ENCODE peak calls at places on chromosomes 11 and 22, in ten cellular contexts. One of them, this sample, is unnamed.

GRCh38 chr11:32072872-32073661 is 17.8 kb upstream of the RCN1 start:
- DNase-seq in GM12878: no peak
- DNase-seq in thyroid gland: no peak
- DNase-seq in right lobe of liver: no peak
- DNase-seq in tibial nerve: no peak
- DNase-seq in adrenal gland: no peak
- DNase-seq in prostate gland: no peak
- DNase-seq in sigmoid colon: no peak
- DNase-seq in stomach: no peak
- DNase-seq in endothelial cell of umbilical vein: no peak
- DNase-seq in this sample: no peak

GRCh38 chr11:2943711-2944118 is 14.5 kb upstream of the PHLDA2 start:
- DNase-seq in stomach: peak; percentile 55
- DNase-seq in endothelial cell of umbilical vein: no peak
- DNase-seq in adrenal gland: no peak
- DNase-seq in thyroid gland: peak; percentile 72
- DNase-seq in prostate gland: no peak
- DNase-seq in GM12878: no peak
- DNase-seq in tibial nerve: no peak
- DNase-seq in sigmoid colon: no peak
- DNase-seq in right lobe of liver: no peak
- DNase-seq in this sample: no peak

GRCh38 chr11:121894581-121894980 is 221.4 kb downstream of the BLID start:
- DNase-seq in tibial nerve: no peak
- DNase-seq in adrenal gland: no peak
- DNase-seq in endothelial cell of umbilical vein: no peak
- DNase-seq in prostate gland: no peak
- DNase-seq in sigmoid colon: no peak
- DNase-seq in right lobe of liver: no peak
- DNase-seq in thyroid gland: no peak
- DNase-seq in GM12878: no peak
- DNase-seq in stomach: no peak
- DNase-seq in this sample: no peak

GRCh38 chr22:26259510-26259909 is 90.2 kb downstream of the SEZ6L start:
- DNase-seq in prostate gland: no peak
- DNase-seq in adrenal gland: no peak
- DNase-seq in thyroid gland: peak; percentile 5
- DNase-seq in stomach: no peak
- DNase-seq in GM12878: no peak
- DNase-seq in right lobe of liver: no peak
- DNase-seq in tibial nerve: no peak
- DNase-seq in endothelial cell of umbilical vein: peak; percentile 14
- DNase-seq in sigmoid colon: no peak
- DNase-seq in this sample: no peak

GRCh38 chr11:41119484-41119883 is 340.0 kb downstream of the LRRC4C start:
- DNase-seq in endothelial cell of umbilical vein: no peak
- DNase-seq in GM12878: no peak
- DNase-seq in adrenal gland: no peak
- DNase-seq in stomach: no peak
- DNase-seq in thyroid gland: no peak
- DNase-seq in tibial nerve: no peak
- DNase-seq in sigmoid colon: no peak
- DNase-seq in prostate gland: no peak
- DNase-seq in right lobe of liver: no peak
- DNase-seq in this sample: no peak

GRCh38 chr11:91081440-91082088 is 858.7 kb upstream of the CHORDC1 start:
- DNase-seq in thyroid gland: no peak
- DNase-seq in right lobe of liver: no peak
- DNase-seq in GM12878: no peak
- DNase-seq in stomach: no peak
- DNase-seq in sigmoid colon: peak; percentile 77
- DNase-seq in endothelial cell of umbilical vein: no peak
- DNase-seq in tibial nerve: peak; percentile 38
- DNase-seq in prostate gland: no peak
- DNase-seq in adrenal gland: no peak
- DNase-seq in this sample: peak; percentile 63

GRCh38 chr11:135006800-135007199 is 594.8 kb upstream of the B3GAT1 start:
- DNase-seq in sigmoid colon: no peak
- DNase-seq in thyroid gland: no peak
- DNase-seq in adrenal gland: no peak
- DNase-seq in right lobe of liver: no peak
- DNase-seq in GM12878: no peak
- DNase-seq in endothelial cell of umbilical vein: no peak
- DNase-seq in stomach: no peak
- DNase-seq in tibial nerve: no peak
- DNase-seq in prostate gland: no peak
- DNase-seq in this sample: no peak

GRCh38 chr11:118033443-118033842 is 43.4 kb upstream of the TMPRSS4 start:
- DNase-seq in right lobe of liver: no peak
- DNase-seq in thyroid gland: no peak
- DNase-seq in stomach: no peak
- DNase-seq in GM12878: no peak
- DNase-seq in prostate gland: no peak
- DNase-seq in adrenal gland: no peak
- DNase-seq in tibial nerve: no peak
- DNase-seq in sigmoid colon: no peak
- DNase-seq in endothelial cell of umbilical vein: no peak
- DNase-seq in this sample: no peak

GRCh38 chr11:120132645-120133185 is 5.2 kb downstream of the TRIM29 start:
- DNase-seq in endothelial cell of umbilical vein: no peak
- DNase-seq in sigmoid colon: no peak
- DNase-seq in stomach: no peak
- DNase-seq in prostate gland: no peak
- DNase-seq in tibial nerve: no peak
- DNase-seq in GM12878: no peak
- DNase-seq in thyroid gland: no peak
- DNase-seq in right lobe of liver: no peak
- DNase-seq in adrenal gland: peak; percentile 4
- DNase-seq in this sample: no peak

GRCh38 chr11:71355266-71355665 is 92.9 kb downstream of the DHCR7 start:
- DNase-seq in prostate gland: no peak
- DNase-seq in sigmoid colon: no peak
- DNase-seq in stomach: no peak
- DNase-seq in right lobe of liver: no peak
- DNase-seq in adrenal gland: no peak
- DNase-seq in GM12878: no peak
- DNase-seq in endothelial cell of umbilical vein: no peak
- DNase-seq in tibial nerve: no peak
- DNase-seq in thyroid gland: no peak
- DNase-seq in this sample: no peak

GRCh38 chr11:19951558-19952083 is 208.7 kb downstream of the DBX1 start:
- DNase-seq in tibial nerve: peak; percentile 31
- DNase-seq in GM12878: peak; percentile 49
- DNase-seq in prostate gland: peak; percentile 46
- DNase-seq in right lobe of liver: no peak
- DNase-seq in adrenal gland: no peak
- DNase-seq in sigmoid colon: no peak
- DNase-seq in thyroid gland: no peak
- DNase-seq in stomach: no peak
- DNase-seq in endothelial cell of umbilical vein: peak; percentile 81
- DNase-seq in this sample: no peak

GRCh38 chr22:44838316-44839016 is 86.1 kb downstream of the ARHGAP8 start:
- DNase-seq in endothelial cell of umbilical vein: no peak
- DNase-seq in GM12878: no peak
- DNase-seq in tibial nerve: no peak
- DNase-seq in sigmoid colon: no peak
- DNase-seq in right lobe of liver: no peak
- DNase-seq in thyroid gland: no peak
- DNase-seq in adrenal gland: no peak
- DNase-seq in stomach: no peak
- DNase-seq in prostate gland: no peak
- DNase-seq in this sample: no peak

GRCh38 chr11:58334708-58335107 is 24.2 kb downstream of the OR5B17 start:
- DNase-seq in endothelial cell of umbilical vein: peak; percentile 87
- DNase-seq in stomach: no peak
- DNase-seq in right lobe of liver: no peak
- DNase-seq in prostate gland: no peak
- DNase-seq in adrenal gland: no peak
- DNase-seq in tibial nerve: no peak
- DNase-seq in GM12878: no peak
- DNase-seq in sigmoid colon: no peak
- DNase-seq in thyroid gland: no peak
- DNase-seq in this sample: no peak

GRCh38 chr22:23531283-23531921 is 48.7 kb downstream of the IGLL1 start:
- DNase-seq in prostate gland: no peak
- DNase-seq in endothelial cell of umbilical vein: no peak
- DNase-seq in stomach: no peak
- DNase-seq in sigmoid colon: peak; percentile 46
- DNase-seq in right lobe of liver: no peak
- DNase-seq in tibial nerve: no peak
- DNase-seq in adrenal gland: no peak
- DNase-seq in thyroid gland: no peak
- DNase-seq in GM12878: no peak
- DNase-seq in this sample: no peak

DNA sequence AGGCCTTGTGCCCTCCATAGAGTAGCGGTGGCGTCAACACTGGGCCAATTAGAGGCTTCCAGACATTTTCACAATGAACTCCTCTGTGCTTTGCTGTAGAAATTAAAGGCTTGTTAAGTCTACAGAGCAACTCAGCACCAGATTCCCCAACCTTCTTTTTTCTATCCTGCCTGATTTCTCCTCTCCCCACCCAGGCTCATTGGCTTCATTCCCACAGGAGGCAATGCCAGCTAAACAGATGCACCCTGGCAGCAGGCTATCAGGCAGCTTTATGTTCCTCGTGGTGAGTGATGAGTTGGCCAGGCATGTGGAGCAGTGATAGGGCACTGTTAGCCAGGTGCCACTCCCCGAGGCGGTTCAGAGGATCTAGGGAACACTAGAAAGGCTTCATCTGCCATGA is 4.8 kb downstream of the DIXDC1 start:
- DNase-seq in adrenal gland: peak; percentile 72
- DNase-seq in tibial nerve: no peak
- DNase-seq in stomach: no peak
- DNase-seq in endothelial cell of umbilical vein: no peak
- DNase-seq in prostate gland: no peak
- DNase-seq in right lobe of liver: no peak
- DNase-seq in GM12878: no peak
- DNase-seq in sigmoid colon: no peak
- DNase-seq in thyroid gland: no peak
- DNase-seq in this sample: peak; percentile 84
- H3K27ac ChIP-seq in adrenal gland: peak overlapping the region; percentile 68
- H3K27ac ChIP-seq in tibial nerve: peak overlapping the region; percentile 89
- H3K27ac ChIP-seq in stomach: peak overlapping the region; percentile 30
- H3K27ac ChIP-seq in endothelial cell of umbilical vein: no peak overlapping the region
- H3K27ac ChIP-seq in prostate gland: no peak overlapping the region
- H3K27ac ChIP-seq in right lobe of liver: no peak overlapping the region
- H3K27ac ChIP-seq in GM12878: no peak overlapping the region
- H3K27ac ChIP-seq in sigmoid colon: peak overlapping the region; percentile 89
- H3K27ac ChIP-seq in thyroid gland: no peak overlapping the region
- H3K27ac ChIP-seq in this sample: peak overlapping the region; percentile 85

DNA sequence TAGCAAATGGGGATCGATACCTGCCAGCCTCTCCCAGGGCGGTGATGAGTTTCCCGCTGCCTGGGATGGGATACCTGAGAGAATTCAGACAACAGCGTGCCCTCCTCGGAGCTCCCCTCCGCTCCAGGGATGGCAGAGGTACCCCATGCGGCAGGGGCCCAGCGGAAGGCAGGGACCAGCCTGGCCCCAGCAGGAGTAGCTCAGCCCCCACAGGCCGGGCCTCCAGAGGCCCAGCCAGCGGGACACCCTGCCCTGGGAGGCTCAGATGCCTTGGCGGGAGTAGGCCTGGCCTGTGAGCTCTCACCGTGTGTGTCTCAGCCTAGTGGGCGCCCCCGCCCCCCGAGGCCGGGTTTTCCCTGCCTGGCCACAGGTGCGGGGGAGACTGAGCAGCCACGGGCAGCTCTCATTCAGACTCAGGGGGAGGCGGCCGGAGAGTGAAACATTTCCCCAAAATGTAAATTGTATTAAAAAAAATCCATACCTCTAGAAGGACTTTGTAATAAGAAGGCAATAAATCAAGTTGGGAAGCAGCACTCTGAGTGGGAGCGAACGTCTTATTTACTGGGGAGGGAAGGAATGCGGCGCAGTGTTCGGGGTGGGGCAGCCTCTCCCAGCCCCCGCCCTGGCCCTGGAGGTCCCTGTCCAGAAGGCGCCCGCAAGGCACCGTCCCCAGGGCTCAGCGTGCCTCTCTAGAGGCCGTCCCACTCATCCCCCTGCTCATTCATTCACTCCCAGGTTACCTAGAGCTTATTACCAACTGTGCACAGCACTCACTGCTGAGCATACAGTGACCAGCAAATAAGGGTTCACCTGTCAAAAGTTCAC is 888.0 kb downstream of the BRD1 start:
- DNase-seq in thyroid gland: no peak
- DNase-seq in sigmoid colon: peak; percentile 32
- DNase-seq in right lobe of liver: no peak
- DNase-seq in tibial nerve: no peak
- DNase-seq in prostate gland: no peak
- DNase-seq in GM12878: no peak
- DNase-seq in adrenal gland: no peak
- DNase-seq in endothelial cell of umbilical vein: no peak
- DNase-seq in stomach: peak; percentile 19
- DNase-seq in this sample: no peak
- H3K9me3 ChIP-seq in thyroid gland: no peaks in the 10 kb centered on the region
- H3K9me3 ChIP-seq in sigmoid colon: no peaks in the 10 kb centered on the region
- H3K9me3 ChIP-seq in right lobe of liver: no peaks in the 10 kb centered on the region
- H3K9me3 ChIP-seq in tibial nerve: no peaks in the 10 kb centered on the region
- H3K9me3 ChIP-seq in prostate gland: no peaks in the 10 kb centered on the region
- H3K9me3 ChIP-seq in GM12878: no peaks in the 10 kb centered on the region
- H3K9me3 ChIP-seq in adrenal gland: no peaks in the 10 kb centered on the region
- H3K9me3 ChIP-seq in endothelial cell of umbilical vein: peaks cover 5% of the 10 kb centered on the region
- H3K9me3 ChIP-seq in stomach: peaks cover 11% of the 10 kb centered on the region
- H3K9me3 ChIP-seq in this sample: no peaks in the 10 kb centered on the region

GRCh38 chr11:7610393-7610792 is 62.9 kb downstream of the CYB5R2 start:
- DNase-seq in thyroid gland: no peak
- DNase-seq in tibial nerve: no peak
- DNase-seq in GM12878: no peak
- DNase-seq in stomach: no peak
- DNase-seq in right lobe of liver: no peak
- DNase-seq in prostate gland: no peak
- DNase-seq in sigmoid colon: no peak
- DNase-seq in adrenal gland: no peak
- DNase-seq in endothelial cell of umbilical vein: no peak
- DNase-seq in this sample: no peak
- TF ChIP-seq POLR2A in thyroid gland: no peak
- TF ChIP-seq POLR2A in tibial nerve: no peak
- TF ChIP-seq POLR2A in GM12878: no peak
- TF ChIP-seq POLR2A in stomach: no peak
- TF ChIP-seq POLR2A in right lobe of liver: no peak
- TF ChIP-seq POLR2A in prostate gland: no peak
- TF ChIP-seq POLR2A in sigmoid colon: no peak
- TF ChIP-seq POLR2A in adrenal gland: no peak
- TF ChIP-seq POLR2A in endothelial cell of umbilical vein: no peak
- TF ChIP-seq POLR2A in this sample: no peak

DNA sequence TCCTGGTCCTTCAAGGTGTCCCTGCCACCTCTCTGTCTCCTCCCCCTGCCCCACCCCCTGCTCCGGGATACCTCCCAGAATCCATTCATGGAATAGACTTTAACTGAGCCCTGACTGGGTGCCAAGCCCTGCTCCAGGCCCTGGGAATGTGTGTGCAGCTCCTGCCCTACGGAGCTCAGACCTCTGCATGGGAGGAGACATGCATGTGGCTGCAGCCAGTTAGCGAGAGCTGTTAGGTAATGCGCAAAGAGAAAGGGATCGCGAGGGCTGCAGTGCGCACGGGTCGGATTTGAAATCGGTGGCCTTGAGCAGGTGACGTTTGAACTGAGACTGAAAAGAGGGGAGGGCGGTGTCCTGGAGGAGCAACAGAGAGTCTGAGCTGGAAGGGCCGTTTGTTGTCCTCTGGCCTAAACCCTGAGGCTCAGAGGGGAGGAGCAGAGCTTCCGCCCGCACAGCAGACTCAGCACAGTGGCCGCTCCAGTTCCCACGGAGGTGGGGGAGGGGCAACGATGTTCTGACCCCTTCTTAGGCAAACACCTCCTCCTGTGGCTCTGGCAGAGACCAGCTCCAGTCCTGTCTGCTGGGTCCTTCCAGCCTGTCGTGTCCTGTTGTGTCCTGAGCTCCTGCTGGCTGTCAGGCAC is 19.8 kb upstream of the LRRC10B start:
- DNase-seq in endothelial cell of umbilical vein: no peak
- DNase-seq in tibial nerve: no peak
- DNase-seq in thyroid gland: peak; percentile 90
- DNase-seq in right lobe of liver: peak; percentile 67
- DNase-seq in stomach: peak; percentile 74
- DNase-seq in adrenal gland: peak; percentile 39
- DNase-seq in sigmoid colon: no peak
- DNase-seq in GM12878: no peak
- DNase-seq in prostate gland: peak; percentile 39
- DNase-seq in this sample: peak; percentile 52
- H3K27ac ChIP-seq in endothelial cell of umbilical vein: no peak overlapping the region
- H3K27ac ChIP-seq in tibial nerve: peak overlapping the region; percentile 25
- H3K27ac ChIP-seq in thyroid gland: peak overlapping the region; percentile 37
- H3K27ac ChIP-seq in right lobe of liver: peak overlapping the region; percentile 81
- H3K27ac ChIP-seq in stomach: peak overlapping the region; percentile 15
- H3K27ac ChIP-seq in adrenal gland: no peak overlapping the region
- H3K27ac ChIP-seq in sigmoid colon: peak overlapping the region; percentile 75
- H3K27ac ChIP-seq in GM12878: no peak overlapping the region
- H3K27ac ChIP-seq in prostate gland: peak overlapping the region; percentile 16
- H3K27ac ChIP-seq in this sample: peak overlapping the region; percentile 66

This sample was measured in gastrocnemius medialis.